ENCODE peak calls at places on chromosome 9, in six cellular contexts. P, Y, T, H, W and O are unnamed samples. For H3K4me1, the result is how much of the 10 kb centered on the place peaks cover.

GRCh38 chr9:3475300-3476020 is 50.3 kb downstream of the RFX3 start:
- DNase-seq in T (no peak), W (no peak), H (no peak), Y (peak), P (no peak), O (no peak)

GRCh38 chr9:31677877-31678276 is 706.6 kb upstream of the ACO1 start:
- DNase-seq in W (no peak), P (no peak), H (no peak), Y (no peak), T (no peak), O (no peak)

GRCh38 chr9:96169488-96169887 is 132.5 kb downstream of the HSD17B3 start:
- DNase-seq in T (peak), Y (peak), P (peak), H (peak), W (no peak), O (no peak)

GRCh38 chr9:136119259-136120118 is 814 bp upstream of the TMEM250 start:
- DNase-seq in P (no peak), W (no peak), H (peak), T (peak), Y (peak), O (no peak)

GRCh38 chr9:107542814-107543213 is 53.2 kb upstream of the KLF4 start:
- DNase-seq in H (no peak), Y (no peak), T (no peak), W (no peak), P (no peak), O (no peak)

GRCh38 chr9:116155700-116156045 is 2.1 kb downstream of the PAPPA start:
- DNase-seq in H (no peak), Y (no peak), W (no peak), T (no peak), P (no peak), O (no peak)

GRCh38 chr9:14272924-14273528 is 40.9 kb downstream of the NFIB start:
- DNase-seq in Y (no peak), T (no peak), W (no peak), P (no peak), H (no peak), O (no peak)

GRCh38 chr9:123400926-123401503 is 45.0 kb downstream of the CRB2 start:
- DNase-seq in Y (no peak), W (no peak), H (no peak), P (peak), T (no peak), O (no peak)

GRCh38 chr9:106773750-106774149 is 89.2 kb upstream of the ZNF462 start:
- DNase-seq in W (no peak), P (no peak), T (no peak), H (no peak), Y (no peak), O (no peak)

GRCh38 chr9:75167281-75167680 is 79.0 kb downstream of the OSTF1 start:
- DNase-seq in H (no peak), P (no peak), T (no peak), W (no peak), Y (no peak), O (no peak)

GRCh38 chr9:114372971-114373591 is 14.7 kb downstream of the AKNA start:
- DNase-seq in Y (no peak), W (peak), H (no peak), T (no peak), P (peak), O (peak)

GRCh38 chr9:111094433-111095421 is 56.5 kb upstream of the LPAR1 start:
- DNase-seq in W (no peak), P (peak), T (peak), H (no peak), Y (peak), O (peak)

GRCh38 chr9:113612216-113612747 is 148.8 kb downstream of the RGS3 start:
- DNase-seq in H (no peak), P (no peak), T (no peak), Y (no peak), W (no peak), O (no peak)

GRCh38 chr9:69632768-69633167 is 39.4 kb downstream of the APBA1 start:
- DNase-seq in H (no peak), T (no peak), W (no peak), Y (no peak), P (no peak), O (no peak)

GRCh38 chr9:8012986-8013385 is 213.4 kb upstream of the DMAC1 start:
- DNase-seq in T (no peak), W (no peak), Y (no peak), P (no peak), H (no peak), O (no peak)

GRCh38 chr9:13786131-13786530 is 506.6 kb upstream of the MPDZ start:
- DNase-seq in P (peak), Y (peak), H (no peak), W (peak), T (no peak), O (no peak)

DNA sequence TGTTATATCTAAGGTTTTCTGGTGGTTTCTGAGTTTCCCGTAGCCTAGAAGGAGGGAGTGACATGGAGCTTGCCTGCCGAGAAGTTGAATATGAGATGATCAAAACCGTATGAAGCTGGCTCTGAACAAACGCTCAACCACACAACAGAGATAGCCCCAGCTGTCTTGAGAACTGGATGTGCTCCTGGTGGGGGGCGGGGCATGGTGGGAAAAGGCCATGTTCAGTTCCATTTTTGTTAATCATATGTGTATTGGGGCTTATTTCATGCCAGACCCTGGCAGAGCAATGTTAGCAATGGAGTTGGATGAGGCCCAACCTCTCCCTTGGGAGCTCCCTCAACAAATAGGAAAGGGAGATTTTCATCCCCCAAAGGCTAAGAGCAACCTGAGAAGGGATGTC is 4.8 kb downstream of the CCL19 start:
- DNase-seq in P (peak), Y (peak), T (no peak), W (peak), H (no peak), O (peak)
- TF ChIP-seq CTCF in P (no peak), Y (no peak), T (no peak), W (no peak), H (no peak), O (no peak)

GRCh38 chr9:134057311-134057665 is 10.5 kb downstream of the BRD3 start:
- DNase-seq in W (peak), Y (no peak), H (no peak), T (no peak), P (peak), O (peak)

GRCh38 chr9:134057751-134058701 is 9.8 kb downstream of the BRD3 start:
- DNase-seq in P (peak), H (no peak), Y (peak), W (peak), T (no peak), O (peak)

GRCh38 chr9:134059188-134059641 is 8.6 kb downstream of the BRD3 start:
- DNase-seq in T (no peak), W (no peak), Y (no peak), P (peak), H (no peak), O (peak)

GRCh38 chr9:134059661-134060395 is 8.0 kb downstream of the BRD3 start:
- DNase-seq in H (no peak), T (no peak), W (peak), P (peak), Y (no peak), O (peak)

GRCh38 chr9:134058716-134059115 is 9.1 kb downstream of the BRD3 start:
- DNase-seq in H (no peak), P (peak), W (no peak), Y (no peak), T (no peak), O (peak)
- H3K4me1 ChIP-seq in H (under half), P (half or more), W (half or more), Y (half or more), T (under half), O (under half)

DNA sequence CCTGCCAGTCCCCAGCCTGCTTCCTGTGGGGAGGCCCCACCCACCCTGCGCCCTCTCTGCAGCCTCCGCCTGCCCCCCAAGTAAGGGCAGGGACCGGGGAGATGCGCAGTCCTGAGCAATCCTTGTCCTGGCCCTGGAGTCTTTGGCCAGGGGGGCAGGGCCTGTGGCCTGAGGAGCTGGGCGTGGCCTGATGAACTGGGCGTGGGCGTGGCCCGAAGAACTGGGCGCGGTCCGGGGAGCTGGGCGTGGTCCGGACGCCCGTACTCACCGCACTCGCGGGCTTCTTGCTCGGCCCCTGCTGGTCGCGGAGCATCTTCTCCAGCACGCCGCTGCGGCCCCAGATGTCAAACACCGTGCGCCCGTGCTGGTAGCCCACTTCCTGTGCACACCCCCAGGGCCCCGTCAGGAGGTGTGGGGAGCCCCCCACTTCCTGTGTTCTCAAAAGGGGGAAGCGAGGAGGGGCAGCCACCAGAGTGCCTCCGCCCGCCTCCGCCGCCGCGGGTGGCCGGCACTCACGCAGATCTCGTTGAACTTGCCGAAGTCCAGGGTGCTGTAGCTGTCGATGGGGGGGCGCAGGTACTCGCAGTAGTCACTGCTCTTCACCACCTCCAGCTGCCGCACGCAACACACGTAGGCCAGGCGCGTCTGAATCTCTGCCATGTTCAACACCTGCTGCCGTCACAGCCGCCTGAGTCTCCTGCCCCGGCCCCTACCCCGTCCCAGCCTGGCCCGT is 2.7 kb upstream of the NSMF start:
- DNase-seq in W (no peak), P (no peak), T (peak), Y (no peak), H (peak), O (no peak)
- H3K4me3 ChIP-seq in W (no peak), P (no peak), T (no peak), Y (no peak), H (no peak), O (no peak)

GRCh38 chr9:91405343-91406077 is 18.1 kb downstream of the NFIL3 start:
- DNase-seq in T (no peak), Y (no peak), W (no peak), H (no peak), P (no peak), O (no peak)

GRCh38 chr9:91408475-91408874 is 15.2 kb downstream of the NFIL3 start:
- DNase-seq in P (no peak), H (no peak), T (no peak), Y (no peak), W (no peak), O (no peak)

GRCh38 chr9:91407580-91408275 is 15.9 kb downstream of the NFIL3 start:
- DNase-seq in P (no peak), H (no peak), Y (no peak), T (no peak), W (no peak), O (no peak)

GRCh38 chr9:91403665-91404543 is 19.7 kb downstream of the NFIL3 start:
- DNase-seq in P (no peak), H (no peak), Y (peak), T (no peak), W (no peak), O (no peak)
- TF ChIP-seq CTCF in P (no peak), H (no peak), Y (no peak), T (no peak), W (no peak), O (no peak)

GRCh38 chr9:37968228-37968672 is 64.3 kb upstream of the SLC25A51 start:
- DNase-seq in P (no peak), H (no peak), Y (no peak), T (peak), W (no peak), O (no peak)
- H3K4me1 ChIP-seq in P (half or more), H (under half), Y (under half), T (half or more), W (half or more), O (under half)